ENCODE peak calls at places on chromosomes 7 and 10, in four cellular contexts. M is IMR-90, K is H1, J is neuronal stem cell. L is an unnamed sample.

GRCh38 chr10:35336084-35336831 is at the start of gene CCNY:
- DNase-seq in K (peak; percentile 77), J (peak; percentile 62), M (peak; percentile 56), L (peak; percentile 78)

GRCh38 chr10:132516771-132517725 is 20.5 kb upstream of the INPP5A start:
- DNase-seq in J (peak; percentile 51), K (peak; percentile 82), M (peak; percentile 96), L (peak; percentile 97)

GRCh38 chr7:45074738-45075644 is 13.8 kb downstream of the NACAD start:
- DNase-seq in M (no peak), J (no peak), K (no peak), L (no peak)

GRCh38 chr10:106898441-106898840 is 266.1 kb downstream of the SORCS1 start:
- DNase-seq in J (no peak), M (no peak), K (no peak), L (no peak)

GRCh38 chr7:1029637-1030443 is 14.5 kb upstream of the GPR146 start:
- DNase-seq in K (no peak), M (no peak), J (no peak), L (no peak)

GRCh38 chr7:104983620-104984539 is 30.1 kb upstream of the KMT2E start:
- DNase-seq in M (peak; percentile 81), K (peak; percentile 87), J (peak; percentile 72), L (peak; percentile 93)

GRCh38 chr7:4634166-4634565 is 47.9 kb upstream of the FOXK1 start:
- DNase-seq in K (no peak), M (no peak), J (no peak), L (no peak)

GRCh38 chr7:27581119-27581518 is 81.6 kb downstream of the HIBADH start:
- DNase-seq in M (no peak), J (no peak), K (no peak), L (no peak)

GRCh38 chr7:92391071-92391470 is 56.2 kb upstream of the GATAD1 start:
- DNase-seq in M (no peak), J (no peak), K (no peak), L (peak; percentile 29)

GRCh38 chr10:100509241-100509640 is 10.4 kb downstream of the SEC31B start:
- DNase-seq in M (no peak), K (no peak), J (no peak), L (no peak)

GRCh38 chr10:26367771-26368170 is 70.4 kb upstream of the APBB1IP start:
- DNase-seq in M (no peak), K (peak; percentile 84), J (peak; percentile 64), L (peak; percentile 77)

GRCh38 chr7:116522247-116522646 is 2.6 kb upstream of the CAV1 start:
- DNase-seq in J (no peak), K (no peak), M (peak; percentile 84), L (peak; percentile 90)

GRCh38 chr10:130179640-130180039 is 43.4 kb downstream of the GLRX3 start:
- DNase-seq in K (no peak), J (peak; percentile 42), M (peak; percentile 78), L (peak; percentile 89)

GRCh38 chr10:58873161-58873560 is 303.3 kb upstream of the PHYHIPL start:
- DNase-seq in M (no peak), K (no peak), J (no peak), L (no peak)

GRCh38 chr10:70785190-70785589 is at the start of gene TBATA:
- DNase-seq in M (no peak), J (no peak), K (no peak), L (no peak)

GRCh38 chr10:27679996-27680395 is 65.6 kb downstream of the MKX start:
- DNase-seq in J (no peak), K (no peak), M (no peak), L (peak; percentile 62)

GRCh38 chr7:22121702-22122474 is 176.2 kb upstream of the CDCA7L start:
- DNase-seq in J (no peak), M (peak; percentile 33), K (no peak), L (no peak)

GRCh38 chr7:134900430-134900876 is 85.9 kb upstream of the AGBL3 start:
- DNase-seq in J (no peak), M (no peak), K (no peak), L (no peak)
- H2AK5ac ChIP-seq in J (no peak overlapping the region), M (no peak overlapping the region), K (no peak overlapping the region), L (no peak overlapping the region)

GRCh38 chr10:103661951-103662405 is 168.5 kb downstream of the NEURL1 start:
- DNase-seq in J (no peak), M (no peak), K (no peak), L (no peak)

GRCh38 chr10:103663802-103664201 is 170.3 kb downstream of the NEURL1 start:
- DNase-seq in J (no peak), M (no peak), K (no peak), L (no peak)

GRCh38 chr10:103659674-103660363 is 166.3 kb downstream of the NEURL1 start:
- DNase-seq in K (no peak), M (peak; percentile 91), J (no peak), L (peak; percentile 47)

GRCh38 chr10:103660364-103661197 is 167.1 kb downstream of the NEURL1 start:
- DNase-seq in M (peak; percentile 48), J (no peak), K (no peak), L (peak; percentile 24)

GRCh38 chr10:103661198-103661950 is 167.9 kb downstream of the NEURL1 start:
- DNase-seq in J (peak; percentile 56), K (peak; percentile 78), M (peak; percentile 94), L (peak; percentile 92)
- H2BK15ac ChIP-seq in J (peak overlapping the region; percentile 89), K (no peak overlapping the region), M (no peak overlapping the region), L (no peak overlapping the region)

GRCh38 chr7:30564243-30564892 is 30.3 kb upstream of the GARS1 start:
- DNase-seq in M (peak; percentile 80), K (peak; percentile 90), J (peak; percentile 87), L (peak; percentile 91)

GRCh38 chr7:30561389-30561788 is 33.3 kb upstream of the GARS1 start:
- DNase-seq in J (no peak), M (no peak), K (no peak), L (no peak)

GRCh38 chr7:30562498-30562897 is 32.2 kb upstream of the GARS1 start:
- DNase-seq in J (no peak), M (peak; percentile 73), K (no peak), L (no peak)

GRCh38 chr7:30563326-30563942 is 31.2 kb upstream of the GARS1 start:
- DNase-seq in M (peak; percentile 40), J (no peak), K (no peak), L (no peak)

DNA sequence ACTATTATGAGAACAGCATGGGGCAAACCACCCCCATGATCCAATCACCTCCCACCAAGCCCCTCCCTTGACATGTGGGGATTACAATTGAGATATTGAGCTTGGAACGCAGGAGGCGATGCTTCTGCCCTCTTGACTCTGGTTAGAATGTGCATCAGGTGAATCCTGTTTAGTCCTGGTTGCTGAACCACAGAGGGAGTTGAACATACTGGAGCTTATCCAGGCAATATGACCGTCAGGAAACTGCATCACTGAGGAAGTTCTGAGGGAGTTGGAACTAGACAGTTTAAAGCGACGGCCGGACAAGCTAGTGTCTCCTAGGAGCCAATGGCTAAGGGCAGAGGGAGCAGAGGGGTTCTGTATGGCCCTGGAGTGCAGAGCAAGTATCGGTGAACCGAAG is 31.8 kb upstream of the GARS1 start:
- DNase-seq in J (no peak), K (no peak), M (no peak), L (no peak)
- H2AK5ac ChIP-seq in J (no peak overlapping the region), K (no peak overlapping the region), M (no peak overlapping the region), L (no peak overlapping the region)

GRCh38 chr10:80464557-80465466 is 10.7 kb downstream of the TSPAN14 start:
- DNase-seq in J (peak; percentile 84), K (no peak), M (peak; percentile 45), L (peak; percentile 92)

GRCh38 chr10:80463868-80464267 is 9.8 kb downstream of the TSPAN14 start:
- DNase-seq in M (no peak), J (no peak), K (no peak), L (no peak)

GRCh38 chr10:80461208-80462183 is 7.4 kb downstream of the TSPAN14 start:
- DNase-seq in M (no peak), K (no peak), J (no peak), L (no peak)

GRCh38 chr10:80462277-80462985 is 8.3 kb downstream of the TSPAN14 start:
- DNase-seq in M (peak; percentile 34), K (no peak), J (no peak), L (no peak)

GRCh38 chr10:80462986-80463741 is 9.1 kb downstream of the TSPAN14 start:
- DNase-seq in K (no peak), M (peak; percentile 81), J (no peak), L (no peak)
- H2BK15ac ChIP-seq in K (no peak overlapping the region), M (no peak overlapping the region), J (no peak overlapping the region), L (no peak overlapping the region)

GRCh38 chr7:139704308-139704879 is 73.4 kb downstream of the HIPK2 start:
- DNase-seq in J (no peak), K (no peak), M (no peak), L (no peak)
- H2AK5ac ChIP-seq in J (no peak overlapping the region), K (no peak overlapping the region), M (peak overlapping the region; percentile 56), L (no peak overlapping the region)

L was measured in mesendoderm.